ENCODE peak calls at places on chromosomes 3 and 15, in eight cellular contexts. Z is CD4-positive, alpha-beta memory T cell; X is tibial artery; B is pancreas; K is thoracic aorta; C is Peyer's patch; N is NT2/D1; P is esophagus squamous epithelium. D is an unnamed sample. For H3K27me3 and H3K9me3, the result is how much of the 10 kb centered on the place peaks cover.

GRCh38 chr15:94670436-94671034 is 439.2 kb downstream of the MCTP2 start:
- DNase-seq in P (no peak), N (peak), C (no peak), K (no peak), Z (no peak), X (no peak), B (no peak), D (no peak)

GRCh38 chr3:128080323-128080898 is 28.2 kb downstream of the SEC61A1 start:
- DNase-seq in K (no peak), P (no peak), C (no peak), B (no peak), Z (no peak), X (no peak), N (no peak), D (no peak)

GRCh38 chr3:9916346-9916733 is 558 bp upstream of the IL17RC start:
- DNase-seq in X (no peak), B (no peak), P (no peak), Z (no peak), N (no peak), C (no peak), K (no peak), D (no peak)

GRCh38 chr3:42660131-42660715 is 6.7 kb downstream of the ZBTB47 start:
- DNase-seq in X (peak), P (no peak), Z (no peak), K (no peak), C (no peak), B (peak), N (no peak), D (no peak)

GRCh38 chr3:57793737-57794187 is 37.7 kb downstream of the SLMAP start:
- DNase-seq in P (no peak), K (no peak), X (no peak), B (no peak), N (no peak), Z (no peak), C (no peak), D (no peak)

GRCh38 chr15:66298803-66299251 is 5.5 kb downstream of the DIS3L start:
- DNase-seq in P (no peak), Z (no peak), X (no peak), N (no peak), K (no peak), C (no peak), B (peak), D (no peak)

GRCh38 chr15:82750831-82751181 is 41.1 kb upstream of the AP3B2 start:
- DNase-seq in K (no peak), X (no peak), B (no peak), P (no peak), C (no peak), Z (no peak), N (no peak), D (no peak)

GRCh38 chr3:123522666-123523412 is 62.0 kb downstream of the HACD2 start:
- DNase-seq in C (peak), Z (no peak), K (no peak), B (no peak), P (no peak), X (no peak), N (no peak), D (peak)

GRCh38 chr3:5692446-5692845 is 504.9 kb downstream of the EDEM1 start:
- DNase-seq in N (no peak), P (no peak), B (no peak), Z (no peak), K (no peak), X (no peak), C (no peak), D (no peak)

GRCh38 chr3:117903226-117903625 is 1131.4 kb downstream of the IGSF11 start:
- DNase-seq in B (no peak), K (no peak), P (no peak), Z (no peak), C (no peak), N (no peak), X (no peak), D (no peak)

GRCh38 chr15:83282859-83283812 is 1.3 kb downstream of the BNC1 start:
- DNase-seq in B (peak), Z (no peak), X (no peak), K (no peak), C (no peak), P (no peak), N (no peak), D (no peak)

GRCh38 chr3:75101329-75102147 is 487.1 kb upstream of the CNTN3 start:
- DNase-seq in B (no peak), P (no peak), N (peak), C (no peak), Z (no peak), K (no peak), X (no peak), D (no peak)

GRCh38 chr15:74727727-74728126 is 2.4 kb upstream of the CYP1A1 start:
- DNase-seq in K (no peak), C (no peak), P (no peak), N (no peak), B (no peak), Z (no peak), X (no peak), D (no peak)

GRCh38 chr3:171132873-171133272 is 106.4 kb upstream of the SLC2A2 start:
- DNase-seq in B (no peak), N (no peak), K (no peak), P (no peak), X (no peak), C (no peak), Z (no peak), D (no peak)

GRCh38 chr15:57031605-57032004 is 113.2 kb downstream of the TCF12 start:
- DNase-seq in P (no peak), N (peak), Z (no peak), C (no peak), K (no peak), B (no peak), X (no peak), D (no peak)

GRCh38 chr3:44476181-44476599 is 1.3 kb downstream of the ZNF445 start:
- DNase-seq in C (no peak), Z (no peak), P (no peak), N (no peak), K (no peak), B (no peak), X (no peak), D (no peak)

GRCh38 chr3:34109846-34110245 is 311.4 kb downstream of the PDCD6IP start:
- DNase-seq in B (no peak), X (no peak), Z (no peak), K (no peak), N (no peak), C (no peak), P (no peak), D (no peak)

GRCh38 chr3:41117398-41117870 is 81.9 kb upstream of the CTNNB1 start:
- DNase-seq in P (peak), B (peak), K (peak), Z (peak), X (peak), C (peak), N (no peak), D (peak)

GRCh38 chr15:99090938-99091337 is 13.9 kb upstream of the SYNM start:
- DNase-seq in K (no peak), B (no peak), Z (no peak), X (no peak), C (no peak), N (no peak), P (no peak), D (no peak)

GRCh38 chr15:92634641-92635272 is 20.8 kb downstream of the FAM174B start:
- DNase-seq in X (no peak), K (no peak), Z (no peak), N (no peak), B (no peak), P (no peak), C (no peak), D (no peak)

GRCh38 chr3:43152649-43153048 is 46.8 kb upstream of the POMGNT2 start:
- DNase-seq in C (no peak), X (no peak), P (no peak), K (no peak), B (no peak), N (no peak), Z (no peak), D (no peak)

GRCh38 chr15:61483599-61483998 is 254.5 kb upstream of the RORA start:
- DNase-seq in P (no peak), Z (no peak), N (no peak), X (no peak), C (no peak), B (no peak), K (no peak), D (no peak)

GRCh38 chr3:96331341-96331740 is 483.1 kb upstream of the EPHA6 start:
- DNase-seq in P (no peak), K (no peak), N (no peak), X (no peak), Z (no peak), B (no peak), C (no peak), D (no peak)

GRCh38 chr3:49638445-49638844 is 35.7 kb upstream of the APEH start:
- DNase-seq in B (no peak), X (peak), Z (no peak), K (no peak), P (no peak), N (no peak), C (no peak), D (no peak)

GRCh38 chr3:65944252-65944651 is 94.5 kb downstream of the MAGI1 start:
- DNase-seq in P (no peak), Z (no peak), X (no peak), B (no peak), K (no peak), N (no peak), C (no peak), D (no peak)

GRCh38 chr3:179861292-179861691 is 175.4 kb downstream of the PEX5L start:
- DNase-seq in N (no peak), X (no peak), C (no peak), B (no peak), P (no peak), Z (no peak), K (no peak), D (no peak)

GRCh38 chr3:108018552-108018951 is 72.3 kb downstream of the CD47 start:
- DNase-seq in P (no peak), X (no peak), K (no peak), N (no peak), B (no peak), C (no peak), Z (no peak), D (no peak)

GRCh38 chr3:8549354-8549753 is 47.7 kb downstream of the LMCD1 start:
- DNase-seq in K (no peak), N (no peak), X (no peak), B (no peak), C (no peak), Z (no peak), P (no peak), D (no peak)

GRCh38 chr15:35309886-35310285 is 224.8 kb upstream of the NANOGP8 start:
- DNase-seq in K (no peak), P (no peak), B (no peak), N (no peak), C (no peak), X (no peak), Z (no peak), D (no peak)

GRCh38 chr15:83066034-83066760 is 855 bp downstream of the BTBD1 start:
- DNase-seq in C (peak), B (no peak), Z (no peak), P (no peak), K (no peak), X (no peak), N (no peak), D (no peak)

GRCh38 chr3:64267774-64268604 is 42.7 kb upstream of the PRICKLE2 start:
- DNase-seq in X (peak), N (peak), K (no peak), Z (no peak), P (no peak), C (no peak), B (peak), D (no peak)

GRCh38 chr3:22951910-22952309 is 251.2 kb upstream of the UBE2E2 start:
- DNase-seq in K (no peak), X (no peak), C (no peak), N (no peak), B (no peak), P (no peak), Z (no peak), D (no peak)

GRCh38 chr3:182509844-182510460 is 283.4 kb upstream of the ATP11B start:
- DNase-seq in N (no peak), X (no peak), P (no peak), B (no peak), Z (no peak), C (no peak), K (no peak), D (no peak)

GRCh38 chr3:182509312-182509711 is 284.0 kb upstream of the ATP11B start:
- DNase-seq in P (no peak), Z (no peak), C (no peak), N (no peak), K (no peak), X (no peak), B (no peak), D (no peak)

DNA sequence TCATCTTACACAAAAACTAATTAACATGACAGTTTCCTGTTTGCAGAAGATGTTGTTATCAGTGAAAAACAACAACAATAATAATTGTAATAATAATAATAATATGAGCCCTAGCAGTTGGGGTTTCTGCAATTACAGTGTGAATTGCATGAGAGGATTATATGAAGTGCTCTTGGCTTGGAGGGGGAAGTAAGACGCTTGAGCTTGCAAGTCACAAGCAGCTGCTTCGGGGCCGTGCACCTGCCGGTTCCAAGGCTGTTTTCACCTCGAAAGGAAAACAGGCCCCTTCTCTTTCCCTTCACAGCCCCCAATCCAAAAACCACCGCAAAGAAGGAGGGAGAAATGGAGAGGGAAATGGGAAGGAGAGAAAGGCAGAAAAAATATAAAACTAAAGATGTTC is 284.4 kb upstream of the ATP11B start:
- DNase-seq in B (no peak), X (no peak), K (no peak), C (no peak), N (no peak), P (no peak), Z (no peak), D (no peak)
- H3K27me3 ChIP-seq in B (under half), X (under half), K (under half), C (under half), N (under half), P (under half), Z (under half), D (under half)

GRCh38 chr3:76387000-76387399 is 601.7 kb upstream of the ZNF717 start:
- DNase-seq in Z (no peak), B (no peak), X (no peak), P (no peak), C (no peak), K (no peak), N (no peak), D (no peak)
- H3K9me3 ChIP-seq in Z (under half), B (under half), X (under half), P (under half), C (under half), K (under half), N (under half), D (under half)

GRCh38 chr3:150901793-150902192 is 3.4 kb downstream of the MINDY4B start:
- DNase-seq in N (no peak), K (no peak), Z (no peak), B (no peak), C (no peak), P (no peak), X (no peak), D (no peak)

GRCh38 chr3:150905766-150906165 is 527 bp upstream of the MINDY4B start:
- DNase-seq in N (no peak), X (no peak), P (no peak), C (no peak), K (no peak), Z (no peak), B (no peak), D (no peak)

GRCh38 chr3:150905339-150905738 is at the start of gene MINDY4B:
- DNase-seq in K (no peak), Z (no peak), B (no peak), C (no peak), P (no peak), X (no peak), N (no peak), D (no peak)
- H3K27me3 ChIP-seq in K (under half), Z (under half), B (under half), C (under half), P (under half), X (under half), N (under half), D (under half)

DNA sequence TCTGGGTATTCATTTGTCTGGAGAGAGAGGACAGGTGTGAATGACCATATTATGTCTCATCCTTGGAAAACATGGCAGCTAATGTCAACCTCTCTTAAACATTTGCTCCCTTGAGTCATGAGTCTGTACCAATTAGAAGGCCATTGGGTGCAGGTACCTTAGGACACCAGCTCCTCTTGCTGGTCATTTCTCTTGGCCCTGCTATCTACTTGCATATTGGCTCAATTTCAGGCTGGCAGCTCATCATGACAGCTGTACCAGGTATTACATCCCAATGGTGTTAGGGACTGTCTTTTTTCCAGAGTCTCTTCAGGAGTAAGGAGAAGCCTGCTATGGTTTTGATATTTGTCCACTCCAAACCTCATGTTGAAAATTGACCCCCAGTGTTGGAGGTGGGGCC is 92.2 kb upstream of the ANKRD28 start:
- DNase-seq in P (no peak), B (no peak), C (no peak), Z (no peak), N (no peak), X (no peak), K (no peak), D (no peak)
- H3K9me3 ChIP-seq in P (under half), B (under half), C (under half), Z (under half), N (under half), X (under half), K (under half), D (under half)

GRCh38 chr3:187626581-187626980 is 43.6 kb downstream of the SST start:
- DNase-seq in X (no peak), K (no peak), P (no peak), C (no peak), N (no peak), B (no peak), Z (no peak), D (no peak)
- H3K27me3 ChIP-seq in X (under half), K (under half), P (under half), C (under half), N (under half), B (under half), Z (under half), D (under half)

GRCh38 chr3:36512561-36512960 is 132.3 kb downstream of the STAC start:
- DNase-seq in X (no peak), Z (no peak), K (no peak), P (no peak), B (no peak), C (no peak), N (no peak), D (no peak)
- H3K9me3 ChIP-seq in X (under half), Z (under half), K (under half), P (under half), B (under half), C (under half), N (under half), D (under half)

GRCh38 chr15:28096720-28097431 is 2.2 kb downstream of the OCA2 start:
- DNase-seq in B (no peak), Z (no peak), P (no peak), K (no peak), X (peak), C (peak), N (no peak), D (no peak)
- H3K27me3 ChIP-seq in B (under half), Z (under half), P (under half), K (under half), X (under half), C (under half), N (half or more), D (half or more)

GRCh38 chr3:51630513-51630912 is 40.5 kb upstream of the TEX264 start:
- DNase-seq in Z (no peak), C (no peak), N (no peak), B (no peak), P (no peak), X (no peak), K (no peak), D (no peak)
- H3K9me3 ChIP-seq in Z (under half), C (under half), N (under half), B (under half), P (under half), X (under half), K (under half), D (under half)

D was measured in CD4-positive, alpha-beta T cell.